ENCODE peak calls at places on chromosome 19, in six cellular contexts. B is posterior cingulate gyrus; Y is stomach; P is stimulated activated CD8-positive, alpha-beta memory T cell treated with anti-CD3 and anti-CD28 coated beads, Interleukin-4, amount 100 ng/mL, for 1 hour; L is A673; M is activated naive CD4-positive, alpha-beta T cell treated with anti-CD3 and anti-CD28 coated beads, Interleukin-2, amount 50 U/mL, for 16 hours. Q is an unnamed sample.

GRCh38 chr19:10417598-10418280 is 2.6 kb upstream of the PDE4A start:
- DNase-seq in B (no peak), L (peak; percentile 75), M (peak; percentile 16), Y (no peak), P (no peak), Q (no peak)

GRCh38 chr19:39356647-39357046 is 14.4 kb downstream of the SAMD4B start:
- DNase-seq in B (no peak), L (no peak), M (no peak), P (no peak), Y (no peak), Q (no peak)

GRCh38 chr19:6212403-6213265 is 67.1 kb downstream of the MLLT1 start:
- DNase-seq in B (peak; percentile 63), L (no peak), P (no peak), Y (no peak), M (no peak), Q (no peak)

GRCh38 chr19:13833330-13834265 is 38.4 kb downstream of the ZSWIM4 start:
- DNase-seq in M (peak; percentile 93), Y (peak; percentile 95), P (peak; percentile 83), L (peak; percentile 90), B (peak; percentile 97), Q (peak; percentile 97)

GRCh38 chr19:5080809-5081208 is 111.9 kb downstream of the KDM4B start:
- DNase-seq in Y (no peak), L (no peak), B (no peak), P (no peak), M (no peak), Q (no peak)

GRCh38 chr19:2167896-2168618 is 4.3 kb downstream of the DOT1L start:
- DNase-seq in Y (peak; percentile 40), P (no peak), M (no peak), B (no peak), L (no peak), Q (no peak)

GRCh38 chr19:49916839-49917733 is 11.9 kb upstream of the ATF5 start:
- DNase-seq in P (no peak), B (no peak), L (peak; percentile 55), M (no peak), Y (no peak), Q (no peak)

GRCh38 chr19:44635581-44636438 is 7.9 kb upstream of the PVR start:
- DNase-seq in P (no peak), M (no peak), B (no peak), L (no peak), Y (no peak), Q (no peak)

GRCh38 chr19:38665950-38666661 is 18.7 kb downstream of the ACTN4 start:
- DNase-seq in P (no peak), M (no peak), Y (no peak), L (peak; percentile 40), B (peak; percentile 76), Q (peak; percentile 80)

Q was measured in endothelial cell.